ENCODE peak calls at places on chromosomes 3 and 15, in five cellular contexts. W, Q, M, P and E are unnamed samples.

GRCh38 chr3:9248232-9249191 is 934 bp downstream of the SRGAP3 start:
- DNase-seq in W (no peak), Q (no peak), M (no peak), P (no peak), E (no peak)

GRCh38 chr3:160486459-160486869 is 36.9 kb upstream of the TRIM59 start:
- DNase-seq in W (peak; percentile 15), Q (peak; percentile 44), M (no peak), P (no peak), E (no peak)

GRCh38 chr3:186642014-186642413 is 1.8 kb downstream of the FETUB start:
- DNase-seq in W (no peak), Q (no peak), M (no peak), P (no peak), E (no peak)

GRCh38 chr15:31867536-31868442 is 162.5 kb upstream of the CHRNA7 start:
- DNase-seq in W (peak; percentile 20), Q (peak; percentile 81), M (peak; percentile 50), P (peak; percentile 11), E (peak; percentile 55)

GRCh38 chr15:27587810-27588209 is 511.3 kb downstream of the OCA2 start:
- DNase-seq in W (no peak), Q (peak; percentile 96), M (peak; percentile 49), P (no peak), E (no peak)

GRCh38 chr3:31092748-31093607 is 198.5 kb upstream of the GADL1 start:
- DNase-seq in W (no peak), Q (no peak), M (no peak), P (no peak), E (no peak)

GRCh38 chr15:73650387-73651126 is 17.4 kb upstream of the NPTN start:
- DNase-seq in W (no peak), Q (no peak), M (no peak), P (no peak), E (no peak)

GRCh38 chr3:129574206-129574605 is 31.2 kb downstream of the H1-8 start:
- DNase-seq in W (no peak), Q (no peak), M (no peak), P (no peak), E (no peak)

GRCh38 chr3:78604328-78604727 is 1163.5 kb downstream of the ROBO1 start:
- DNase-seq in W (no peak), Q (no peak), M (no peak), P (no peak), E (no peak)

GRCh38 chr3:53696401-53697172 is 149.6 kb downstream of the CHDH start:
- DNase-seq in W (no peak), Q (no peak), M (no peak), P (no peak), E (peak; percentile 7)

GRCh38 chr3:127953636-127954035 is 38.6 kb downstream of the KBTBD12 start:
- DNase-seq in W (no peak), Q (no peak), M (no peak), P (no peak), E (no peak)

GRCh38 chr15:57784081-57784488 is 77.6 kb downstream of the POLR2M start:
- DNase-seq in W (no peak), Q (no peak), M (no peak), P (no peak), E (peak; percentile 4)

GRCh38 chr3:118978393-118978758 is 56.3 kb downstream of the IGSF11 start:
- DNase-seq in W (no peak), Q (no peak), M (no peak), P (no peak), E (no peak)

GRCh38 chr3:59862686-59863085 is 812.9 kb upstream of the CFAP20DC start:
- DNase-seq in W (no peak), Q (no peak), M (peak; percentile 30), P (no peak), E (no peak)

GRCh38 chr3:76651784-76652183 is 388.1 kb upstream of the ROBO2 start:
- DNase-seq in W (no peak), Q (peak; percentile 71), M (no peak), P (no peak), E (no peak)

GRCh38 chr3:25849641-25850040 is 59.8 kb downstream of the OXSM start:
- DNase-seq in W (no peak), Q (peak; percentile 35), M (no peak), P (no peak), E (no peak)

GRCh38 chr3:45762647-45763330 is 33.5 kb downstream of the SLC6A20 start:
- DNase-seq in W (no peak), Q (no peak), M (no peak), P (no peak), E (no peak)

GRCh38 chr3:134693804-134694203 is 43.0 kb upstream of the KY start:
- DNase-seq in W (no peak), Q (no peak), M (no peak), P (no peak), E (no peak)

DNA sequence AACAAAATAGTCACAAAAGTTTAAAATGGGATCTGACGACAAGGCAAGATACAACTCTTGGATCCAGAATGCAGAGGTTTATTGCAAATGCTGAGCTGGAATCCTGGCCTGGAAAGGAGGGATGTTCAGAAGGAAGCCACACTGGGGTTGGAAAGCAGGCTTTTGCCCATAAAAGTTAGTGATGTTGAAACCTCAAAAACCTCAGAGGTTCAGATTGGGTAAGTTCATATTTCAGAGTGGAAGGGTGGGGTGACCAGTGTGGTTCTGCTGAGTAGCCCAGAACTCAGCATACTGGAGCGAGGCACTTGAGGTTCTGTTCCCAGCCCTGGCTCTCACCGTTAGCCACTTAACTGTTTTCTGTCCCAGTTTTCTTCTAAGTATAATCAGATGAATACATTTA is 114.0 kb upstream of the OSTN start:
- DNase-seq in W (no peak), Q (no peak), M (no peak), P (no peak), E (no peak)
- TF ChIP-seq JUNB in W (no peak), Q (no peak), M (no peak), P (no peak), E (no peak)

DNA sequence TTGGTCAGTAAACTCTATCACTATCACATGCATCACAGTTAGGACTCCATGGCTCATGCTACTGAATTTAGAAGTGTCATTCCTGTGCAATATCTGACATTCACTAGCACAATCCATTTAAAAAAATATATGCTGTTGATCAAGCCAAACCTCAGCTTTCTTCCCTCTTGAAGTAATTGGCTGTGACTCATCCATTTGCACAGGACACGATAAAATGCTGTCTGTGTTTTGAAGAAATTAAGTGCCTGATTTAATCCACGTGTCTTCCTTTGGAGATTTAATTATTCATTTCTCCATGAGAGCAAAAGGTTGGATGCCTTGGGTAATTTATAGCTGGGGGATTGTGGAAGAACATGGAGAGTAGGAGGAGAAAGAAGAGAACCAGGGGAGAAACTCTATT is 38.9 kb downstream of the CPNE4 start:
- DNase-seq in W (no peak), Q (no peak), M (no peak), P (no peak), E (no peak)
- TF ChIP-seq JUNB in W (no peak), Q (no peak), M (no peak), P (no peak), E (no peak)

DNA sequence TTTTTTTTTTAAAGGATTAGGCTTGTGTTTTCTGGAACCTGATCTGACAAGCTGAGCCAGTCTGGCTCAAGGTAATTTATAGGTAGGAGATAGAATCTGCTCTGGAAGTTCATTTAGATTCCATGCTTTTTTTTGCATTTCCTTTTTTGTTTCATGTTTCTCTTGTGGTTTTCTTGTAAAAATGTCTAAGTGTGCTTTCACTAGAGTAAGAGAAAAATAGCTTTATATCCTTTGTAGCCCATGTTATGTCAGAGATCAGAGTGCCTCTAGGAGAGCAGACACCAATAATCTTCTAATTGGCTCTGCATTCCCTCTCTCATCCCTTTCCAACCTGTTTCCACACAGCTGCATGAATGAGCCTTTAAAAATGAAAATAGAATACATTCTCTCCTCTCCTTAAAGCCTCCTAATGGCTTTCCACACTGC is 389.8 kb upstream of the KCNMB2 start:
- DNase-seq in W (no peak), Q (no peak), M (no peak), P (no peak), E (no peak)
- TF ChIP-seq JUNB in W (no peak), Q (no peak), M (no peak), P (no peak), E (no peak)

DNA sequence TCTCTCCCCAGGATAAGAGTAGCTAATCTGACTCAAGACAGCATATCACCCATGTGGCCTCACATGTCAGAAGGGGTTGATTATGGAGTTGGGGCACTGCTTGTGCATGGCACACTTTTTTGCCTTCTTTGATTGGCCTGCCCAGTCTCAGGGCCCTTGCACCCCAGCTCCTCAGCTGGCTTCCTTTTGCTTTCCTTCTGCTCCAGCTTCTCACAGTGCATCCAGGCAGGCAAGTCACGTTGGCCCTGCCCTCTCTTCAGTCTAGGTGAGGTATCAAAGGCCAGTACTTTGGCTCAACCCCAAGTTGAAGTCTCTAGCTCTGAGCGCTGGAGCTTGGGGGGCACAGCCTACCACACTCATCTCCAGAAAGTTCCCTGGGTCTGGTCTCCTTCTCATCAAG is 42.2 kb downstream of the NGRN start:
- DNase-seq in W (no peak), Q (no peak), M (no peak), P (no peak), E (no peak)
- TF ChIP-seq JUNB in W (no peak), Q (no peak), M (no peak), P (no peak), E (no peak)